ENCODE peak calls at places on chromosome 1, in eight cellular contexts. One of them, this sample, is unnamed.

GRCh38 chr1:198935371-198935921 is 296.6 kb downstream of the PTPRC start:
- DNase-seq in endothelial cell of umbilical vein: peak
- DNase-seq in HCT116: peak
- DNase-seq in K562: peak
- DNase-seq in GM12878: peak
- DNase-seq in H1: no peak
- DNase-seq in HepG2: peak
- DNase-seq in SK-N-MC: peak
- DNase-seq in this sample: peak

GRCh38 chr1:27658951-27659496 is 13.0 kb downstream of the IFI6 start:
- DNase-seq in endothelial cell of umbilical vein: no peak
- DNase-seq in HCT116: no peak
- DNase-seq in K562: peak
- DNase-seq in GM12878: peak
- DNase-seq in H1: peak
- DNase-seq in HepG2: no peak
- DNase-seq in SK-N-MC: no peak
- DNase-seq in this sample: peak

GRCh38 chr1:236759252-236759859 is 35.7 kb upstream of the MTR start:
- DNase-seq in endothelial cell of umbilical vein: peak
- DNase-seq in HCT116: peak
- DNase-seq in K562: peak
- DNase-seq in GM12878: peak
- DNase-seq in H1: no peak
- DNase-seq in HepG2: peak
- DNase-seq in SK-N-MC: peak
- DNase-seq in this sample: peak

GRCh38 chr1:64675718-64676345 is 69.0 kb upstream of the RAVER2 start:
- DNase-seq in endothelial cell of umbilical vein: peak
- DNase-seq in HCT116: no peak
- DNase-seq in K562: peak
- DNase-seq in GM12878: no peak
- DNase-seq in H1: no peak
- DNase-seq in HepG2: peak
- DNase-seq in SK-N-MC: no peak
- DNase-seq in this sample: peak

GRCh38 chr1:80882552-80882951 is 918.2 kb upstream of the ADGRL2 start:
- DNase-seq in endothelial cell of umbilical vein: peak
- DNase-seq in HCT116: no peak
- DNase-seq in K562: no peak
- DNase-seq in GM12878: no peak
- DNase-seq in H1: no peak
- DNase-seq in HepG2: peak
- DNase-seq in SK-N-MC: no peak
- DNase-seq in this sample: no peak

GRCh38 chr1:14968251-14968812 is 185.2 kb upstream of the TMEM51 start:
- DNase-seq in endothelial cell of umbilical vein: peak
- DNase-seq in HCT116: no peak
- DNase-seq in K562: no peak
- DNase-seq in GM12878: no peak
- DNase-seq in H1: no peak
- DNase-seq in HepG2: no peak
- DNase-seq in SK-N-MC: no peak
- DNase-seq in this sample: peak

GRCh38 chr1:50667710-50668356 is 244.6 kb upstream of the DMRTA2 start:
- DNase-seq in endothelial cell of umbilical vein: peak
- DNase-seq in HCT116: no peak
- DNase-seq in K562: no peak
- DNase-seq in GM12878: no peak
- DNase-seq in H1: no peak
- DNase-seq in HepG2: no peak
- DNase-seq in SK-N-MC: no peak
- DNase-seq in this sample: peak

GRCh38 chr1:75745276-75745675 is 20.8 kb downstream of the ACADM start:
- DNase-seq in endothelial cell of umbilical vein: no peak
- DNase-seq in HCT116: no peak
- DNase-seq in K562: no peak
- DNase-seq in GM12878: no peak
- DNase-seq in H1: no peak
- DNase-seq in HepG2: no peak
- DNase-seq in SK-N-MC: no peak
- DNase-seq in this sample: no peak

GRCh38 chr1:52836035-52836434 is 6.5 kb upstream of the ZYG11A start:
- DNase-seq in endothelial cell of umbilical vein: no peak
- DNase-seq in HCT116: no peak
- DNase-seq in K562: no peak
- DNase-seq in GM12878: no peak
- DNase-seq in H1: no peak
- DNase-seq in HepG2: no peak
- DNase-seq in SK-N-MC: no peak
- DNase-seq in this sample: peak

GRCh38 chr1:77859248-77859647 is 29.2 kb upstream of the NEXN start:
- DNase-seq in endothelial cell of umbilical vein: no peak
- DNase-seq in HCT116: no peak
- DNase-seq in K562: no peak
- DNase-seq in GM12878: no peak
- DNase-seq in H1: no peak
- DNase-seq in HepG2: no peak
- DNase-seq in SK-N-MC: no peak
- DNase-seq in this sample: no peak

GRCh38 chr1:45205000-45205909 is 1.1 kb downstream of the ZSWIM5 start:
- DNase-seq in endothelial cell of umbilical vein: peak
- DNase-seq in HCT116: no peak
- DNase-seq in K562: peak
- DNase-seq in GM12878: no peak
- DNase-seq in H1: peak
- DNase-seq in HepG2: peak
- DNase-seq in SK-N-MC: no peak
- DNase-seq in this sample: peak

DNA sequence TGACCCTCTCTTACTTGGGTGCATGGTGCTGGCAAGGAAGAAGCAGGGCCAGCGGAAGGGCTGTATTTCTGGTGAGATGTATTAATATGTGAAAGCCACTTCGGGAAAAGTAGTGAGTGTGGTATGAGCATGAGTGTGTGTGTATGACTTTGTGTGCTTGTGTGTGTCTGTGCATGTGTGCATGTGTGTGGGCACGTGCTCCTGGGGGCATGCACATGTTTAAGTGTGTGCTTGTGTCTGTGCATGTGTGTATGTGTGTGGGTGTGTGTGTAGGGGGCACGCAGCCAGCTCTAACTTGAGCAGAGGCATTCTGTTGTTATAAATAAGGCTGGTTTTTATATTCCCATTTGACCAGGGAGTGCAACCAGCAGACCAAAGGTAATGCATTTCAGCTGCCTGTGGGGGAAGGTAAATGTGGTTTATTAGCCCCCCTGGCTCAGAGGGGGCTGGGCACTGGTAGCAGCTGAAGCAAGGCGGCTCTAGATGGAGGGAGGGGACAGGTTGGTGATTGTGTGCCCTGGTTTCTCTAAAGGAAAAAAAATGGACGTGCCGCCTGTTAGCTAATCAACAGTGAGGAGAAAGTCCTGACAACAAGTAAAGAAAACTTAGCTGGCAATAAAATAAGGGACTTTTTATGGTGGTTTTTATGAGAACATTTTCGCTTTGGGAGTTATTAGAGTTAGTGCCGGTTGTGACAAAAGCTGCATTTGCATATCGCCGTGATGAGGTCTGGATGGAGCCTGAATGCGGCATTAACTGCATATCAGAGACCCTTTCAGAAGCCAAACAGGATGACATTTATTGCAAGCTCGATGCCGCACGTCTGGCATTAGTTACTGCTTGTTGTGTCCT is 180.0 kb downstream of the CAMTA1 start:
- DNase-seq in endothelial cell of umbilical vein: no peak
- DNase-seq in HCT116: no peak
- DNase-seq in K562: no peak
- DNase-seq in GM12878: no peak
- DNase-seq in H1: no peak
- DNase-seq in HepG2: no peak
- DNase-seq in SK-N-MC: no peak
- DNase-seq in this sample: no peak
- TF ChIP-seq EZH2 in endothelial cell of umbilical vein: no peak
- TF ChIP-seq EZH2 in HCT116: no peak
- TF ChIP-seq EZH2 in K562: no peak
- TF ChIP-seq EZH2 in GM12878: no peak
- TF ChIP-seq EZH2 in H1: no peak
- TF ChIP-seq EZH2 in HepG2: no peak
- TF ChIP-seq EZH2 in SK-N-MC: no peak
- TF ChIP-seq EZH2 in this sample: no peak

GRCh38 chr1:201711811-201712210 is 117.1 kb upstream of the IPO9 start:
- DNase-seq in endothelial cell of umbilical vein: no peak
- DNase-seq in HCT116: no peak
- DNase-seq in K562: no peak
- DNase-seq in GM12878: no peak
- DNase-seq in H1: no peak
- DNase-seq in HepG2: no peak
- DNase-seq in SK-N-MC: no peak
- DNase-seq in this sample: no peak

GRCh38 chr1:201714542-201715276 is 114.2 kb upstream of the IPO9 start:
- DNase-seq in endothelial cell of umbilical vein: peak
- DNase-seq in HCT116: peak
- DNase-seq in K562: peak
- DNase-seq in GM12878: no peak
- DNase-seq in H1: no peak
- DNase-seq in HepG2: no peak
- DNase-seq in SK-N-MC: no peak
- DNase-seq in this sample: no peak

GRCh38 chr1:201712387-201713092 is 116.4 kb upstream of the IPO9 start:
- DNase-seq in endothelial cell of umbilical vein: no peak
- DNase-seq in HCT116: no peak
- DNase-seq in K562: no peak
- DNase-seq in GM12878: no peak
- DNase-seq in H1: no peak
- DNase-seq in HepG2: no peak
- DNase-seq in SK-N-MC: no peak
- DNase-seq in this sample: no peak

GRCh38 chr1:201715351-201715750 is 113.6 kb upstream of the IPO9 start:
- DNase-seq in endothelial cell of umbilical vein: no peak
- DNase-seq in HCT116: no peak
- DNase-seq in K562: no peak
- DNase-seq in GM12878: no peak
- DNase-seq in H1: no peak
- DNase-seq in HepG2: no peak
- DNase-seq in SK-N-MC: no peak
- DNase-seq in this sample: no peak

GRCh38 chr1:201713093-201713810 is 115.7 kb upstream of the IPO9 start:
- DNase-seq in endothelial cell of umbilical vein: peak
- DNase-seq in HCT116: peak
- DNase-seq in K562: peak
- DNase-seq in GM12878: no peak
- DNase-seq in H1: no peak
- DNase-seq in HepG2: no peak
- DNase-seq in SK-N-MC: no peak
- DNase-seq in this sample: no peak
- TF ChIP-seq POLR2AphosphoS5 in endothelial cell of umbilical vein: peak
- TF ChIP-seq POLR2AphosphoS5 in HCT116: peak
- TF ChIP-seq POLR2AphosphoS5 in K562: no peak
- TF ChIP-seq POLR2AphosphoS5 in GM12878: no peak
- TF ChIP-seq POLR2AphosphoS5 in H1: no peak
- TF ChIP-seq POLR2AphosphoS5 in HepG2: no peak
- TF ChIP-seq POLR2AphosphoS5 in SK-N-MC: no peak
- TF ChIP-seq POLR2AphosphoS5 in this sample: no peak

GRCh38 chr1:200038987-200039848 is 11.7 kb downstream of the NR5A2 start:
- DNase-seq in endothelial cell of umbilical vein: peak
- DNase-seq in HCT116: peak
- DNase-seq in K562: no peak
- DNase-seq in GM12878: no peak
- DNase-seq in H1: peak
- DNase-seq in HepG2: no peak
- DNase-seq in SK-N-MC: no peak
- DNase-seq in this sample: peak
- TF ChIP-seq EZH2 in endothelial cell of umbilical vein: peak
- TF ChIP-seq EZH2 in HCT116: no peak
- TF ChIP-seq EZH2 in K562: no peak
- TF ChIP-seq EZH2 in GM12878: no peak
- TF ChIP-seq EZH2 in H1: no peak
- TF ChIP-seq EZH2 in HepG2: no peak
- TF ChIP-seq EZH2 in SK-N-MC: no peak
- TF ChIP-seq EZH2 in this sample: no peak

GRCh38 chr1:201468501-201468843 is 516 bp downstream of the PHLDA3 start:
- DNase-seq in endothelial cell of umbilical vein: peak
- DNase-seq in HCT116: no peak
- DNase-seq in K562: no peak
- DNase-seq in GM12878: no peak
- DNase-seq in H1: no peak
- DNase-seq in HepG2: no peak
- DNase-seq in SK-N-MC: no peak
- DNase-seq in this sample: peak

GRCh38 chr1:201470581-201470980 is 1.6 kb upstream of the PHLDA3 start:
- DNase-seq in endothelial cell of umbilical vein: no peak
- DNase-seq in HCT116: no peak
- DNase-seq in K562: no peak
- DNase-seq in GM12878: no peak
- DNase-seq in H1: no peak
- DNase-seq in HepG2: no peak
- DNase-seq in SK-N-MC: no peak
- DNase-seq in this sample: no peak

GRCh38 chr1:201466492-201466891 is 2.5 kb downstream of the PHLDA3 start:
- DNase-seq in endothelial cell of umbilical vein: no peak
- DNase-seq in HCT116: no peak
- DNase-seq in K562: no peak
- DNase-seq in GM12878: no peak
- DNase-seq in H1: no peak
- DNase-seq in HepG2: no peak
- DNase-seq in SK-N-MC: no peak
- DNase-seq in this sample: no peak

GRCh38 chr1:201469645-201470074 is 672 bp upstream of the PHLDA3 start:
- DNase-seq in endothelial cell of umbilical vein: no peak
- DNase-seq in HCT116: no peak
- DNase-seq in K562: no peak
- DNase-seq in GM12878: no peak
- DNase-seq in H1: no peak
- DNase-seq in HepG2: no peak
- DNase-seq in SK-N-MC: no peak
- DNase-seq in this sample: peak

DNA sequence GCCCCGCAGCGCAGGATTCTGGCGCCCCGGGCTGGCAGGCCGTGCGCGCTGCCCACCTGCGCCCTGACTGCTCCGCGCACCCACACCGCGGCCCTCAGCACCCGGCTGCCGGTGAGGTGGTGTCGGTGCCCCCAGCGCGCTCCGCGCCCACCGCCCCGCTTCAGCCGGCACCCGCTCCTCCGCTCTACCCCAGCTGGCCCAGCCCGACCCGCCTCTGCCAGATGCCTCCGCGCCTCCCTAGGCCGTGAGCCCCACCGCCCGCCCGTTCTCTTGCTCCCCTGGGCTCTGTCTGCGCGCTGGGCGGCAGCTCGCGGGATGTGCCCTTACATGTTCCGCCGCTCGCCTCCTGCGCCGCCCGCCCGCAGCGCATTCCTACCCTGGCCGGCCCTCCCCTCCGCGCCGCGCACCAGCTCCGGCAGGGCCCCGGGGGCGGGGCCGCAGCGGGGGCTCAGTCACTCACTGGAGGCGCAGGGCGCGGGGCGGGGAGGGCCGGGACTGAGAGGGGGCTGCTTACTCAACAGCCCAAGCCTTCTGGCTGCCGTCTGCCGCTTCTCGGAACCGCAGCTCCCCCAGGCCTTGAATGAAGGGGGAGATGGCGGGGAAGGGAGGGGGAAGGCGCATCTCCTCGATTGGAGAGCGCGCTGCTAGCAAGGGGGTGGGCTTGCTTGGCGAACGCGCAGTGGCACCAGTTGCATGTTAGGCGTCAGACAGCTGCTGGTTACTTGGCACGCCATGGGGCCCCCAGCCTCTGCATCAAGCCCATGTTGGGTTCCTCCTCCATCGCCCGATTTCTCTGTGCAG is at the start of gene PHLDA3:
- DNase-seq in endothelial cell of umbilical vein: peak
- DNase-seq in HCT116: no peak
- DNase-seq in K562: peak
- DNase-seq in GM12878: no peak
- DNase-seq in H1: peak
- DNase-seq in HepG2: peak
- DNase-seq in SK-N-MC: peak
- DNase-seq in this sample: peak
- TF ChIP-seq POLR2AphosphoS5 in endothelial cell of umbilical vein: peak
- TF ChIP-seq POLR2AphosphoS5 in HCT116: peak
- TF ChIP-seq POLR2AphosphoS5 in K562: no peak
- TF ChIP-seq POLR2AphosphoS5 in GM12878: peak
- TF ChIP-seq POLR2AphosphoS5 in H1: no peak
- TF ChIP-seq POLR2AphosphoS5 in HepG2: peak
- TF ChIP-seq POLR2AphosphoS5 in SK-N-MC: peak
- TF ChIP-seq POLR2AphosphoS5 in this sample: peak

This sample was measured in GM23338.